ENCODE peak calls at places on chromosomes 5 and 9, in nine cellular contexts. One of them, this sample, is unnamed.

GRCh38 chr5:4879693-4880303 is 260.3 kb upstream of the ADAMTS16 start:
- DNase-seq in colonic mucosa: peak; percentile 66
- DNase-seq in tibial artery: peak; percentile 74
- DNase-seq in stimulated activated CD4-positive, alpha-beta T cell treated with anti-CD3 and anti-CD28 coated beads, Interleukin-4, amount 100 ng/mL, for 48 hours: peak; percentile 52
- DNase-seq in iPS-NIHi11: peak; percentile 84
- DNase-seq in activated naive CD4-positive, alpha-beta T cell treated with anti-CD3 and anti-CD28 coated beads, Interleukin-2, amount 50 U/mL, for 16 hours: peak; percentile 32
- DNase-seq in stromal cell of bone marrow: peak; percentile 44
- DNase-seq in activated T-cell treated with anti-CD3 and anti-CD28 coated beads for 1 hour: peak; percentile 11
- DNase-seq in SHP77 treated with DMSO at 0.1 percent for 48 hours: peak; percentile 32
- DNase-seq in this sample: peak; percentile 30

GRCh38 chr5:2206244-2207108 is 323.8 kb upstream of the IRX4 start:
- DNase-seq in activated naive CD4-positive, alpha-beta T cell treated with anti-CD3 and anti-CD28 coated beads, Interleukin-2, amount 50 U/mL, for 16 hours: no peak
- DNase-seq in activated T-cell treated with anti-CD3 and anti-CD28 coated beads for 1 hour: no peak
- DNase-seq in stimulated activated CD4-positive, alpha-beta T cell treated with anti-CD3 and anti-CD28 coated beads, Interleukin-4, amount 100 ng/mL, for 48 hours: no peak
- DNase-seq in stromal cell of bone marrow: no peak
- DNase-seq in iPS-NIHi11: no peak
- DNase-seq in SHP77 treated with DMSO at 0.1 percent for 48 hours: no peak
- DNase-seq in colonic mucosa: no peak
- DNase-seq in tibial artery: no peak
- DNase-seq in this sample: no peak

GRCh38 chr5:90438100-90438499 is 28.5 kb upstream of the CETN3 start:
- DNase-seq in colonic mucosa: no peak
- DNase-seq in activated naive CD4-positive, alpha-beta T cell treated with anti-CD3 and anti-CD28 coated beads, Interleukin-2, amount 50 U/mL, for 16 hours: no peak
- DNase-seq in stimulated activated CD4-positive, alpha-beta T cell treated with anti-CD3 and anti-CD28 coated beads, Interleukin-4, amount 100 ng/mL, for 48 hours: no peak
- DNase-seq in stromal cell of bone marrow: no peak
- DNase-seq in iPS-NIHi11: no peak
- DNase-seq in activated T-cell treated with anti-CD3 and anti-CD28 coated beads for 1 hour: no peak
- DNase-seq in tibial artery: no peak
- DNase-seq in SHP77 treated with DMSO at 0.1 percent for 48 hours: no peak
- DNase-seq in this sample: no peak

GRCh38 chr5:137594717-137595116 is 95.6 kb upstream of the SPOCK1 start:
- DNase-seq in iPS-NIHi11: no peak
- DNase-seq in activated T-cell treated with anti-CD3 and anti-CD28 coated beads for 1 hour: no peak
- DNase-seq in activated naive CD4-positive, alpha-beta T cell treated with anti-CD3 and anti-CD28 coated beads, Interleukin-2, amount 50 U/mL, for 16 hours: no peak
- DNase-seq in SHP77 treated with DMSO at 0.1 percent for 48 hours: no peak
- DNase-seq in stimulated activated CD4-positive, alpha-beta T cell treated with anti-CD3 and anti-CD28 coated beads, Interleukin-4, amount 100 ng/mL, for 48 hours: no peak
- DNase-seq in tibial artery: no peak
- DNase-seq in colonic mucosa: no peak
- DNase-seq in stromal cell of bone marrow: no peak
- DNase-seq in this sample: no peak

GRCh38 chr9:97696823-97697601 is at the start of gene XPA:
- DNase-seq in tibial artery: peak; percentile 98
- DNase-seq in activated T-cell treated with anti-CD3 and anti-CD28 coated beads for 1 hour: peak; percentile 97
- DNase-seq in stimulated activated CD4-positive, alpha-beta T cell treated with anti-CD3 and anti-CD28 coated beads, Interleukin-4, amount 100 ng/mL, for 48 hours: peak; percentile 94
- DNase-seq in colonic mucosa: peak; percentile 97
- DNase-seq in activated naive CD4-positive, alpha-beta T cell treated with anti-CD3 and anti-CD28 coated beads, Interleukin-2, amount 50 U/mL, for 16 hours: peak; percentile 98
- DNase-seq in iPS-NIHi11: peak; percentile 99
- DNase-seq in SHP77 treated with DMSO at 0.1 percent for 48 hours: peak; percentile 94
- DNase-seq in stromal cell of bone marrow: peak; percentile 89
- DNase-seq in this sample: peak; percentile 90

GRCh38 chr5:122352331-122352730 is 40.3 kb downstream of the SNCAIP start:
- DNase-seq in SHP77 treated with DMSO at 0.1 percent for 48 hours: no peak
- DNase-seq in stimulated activated CD4-positive, alpha-beta T cell treated with anti-CD3 and anti-CD28 coated beads, Interleukin-4, amount 100 ng/mL, for 48 hours: no peak
- DNase-seq in tibial artery: no peak
- DNase-seq in activated T-cell treated with anti-CD3 and anti-CD28 coated beads for 1 hour: no peak
- DNase-seq in colonic mucosa: no peak
- DNase-seq in activated naive CD4-positive, alpha-beta T cell treated with anti-CD3 and anti-CD28 coated beads, Interleukin-2, amount 50 U/mL, for 16 hours: no peak
- DNase-seq in iPS-NIHi11: no peak
- DNase-seq in stromal cell of bone marrow: no peak
- DNase-seq in this sample: no peak

GRCh38 chr9:115972362-115972761 is 181.2 kb upstream of the PAPPA start:
- DNase-seq in iPS-NIHi11: no peak
- DNase-seq in SHP77 treated with DMSO at 0.1 percent for 48 hours: no peak
- DNase-seq in stimulated activated CD4-positive, alpha-beta T cell treated with anti-CD3 and anti-CD28 coated beads, Interleukin-4, amount 100 ng/mL, for 48 hours: no peak
- DNase-seq in activated T-cell treated with anti-CD3 and anti-CD28 coated beads for 1 hour: no peak
- DNase-seq in stromal cell of bone marrow: no peak
- DNase-seq in activated naive CD4-positive, alpha-beta T cell treated with anti-CD3 and anti-CD28 coated beads, Interleukin-2, amount 50 U/mL, for 16 hours: no peak
- DNase-seq in colonic mucosa: no peak
- DNase-seq in tibial artery: no peak
- DNase-seq in this sample: no peak

GRCh38 chr5:100855940-100856339 is 47.1 kb downstream of the ST8SIA4 start:
- DNase-seq in activated T-cell treated with anti-CD3 and anti-CD28 coated beads for 1 hour: no peak
- DNase-seq in tibial artery: no peak
- DNase-seq in SHP77 treated with DMSO at 0.1 percent for 48 hours: no peak
- DNase-seq in activated naive CD4-positive, alpha-beta T cell treated with anti-CD3 and anti-CD28 coated beads, Interleukin-2, amount 50 U/mL, for 16 hours: no peak
- DNase-seq in colonic mucosa: no peak
- DNase-seq in stromal cell of bone marrow: no peak
- DNase-seq in stimulated activated CD4-positive, alpha-beta T cell treated with anti-CD3 and anti-CD28 coated beads, Interleukin-4, amount 100 ng/mL, for 48 hours: no peak
- DNase-seq in iPS-NIHi11: no peak
- DNase-seq in this sample: no peak

GRCh38 chr5:19902316-19902934 is 85.6 kb downstream of the CDH18 start:
- DNase-seq in activated naive CD4-positive, alpha-beta T cell treated with anti-CD3 and anti-CD28 coated beads, Interleukin-2, amount 50 U/mL, for 16 hours: no peak
- DNase-seq in stromal cell of bone marrow: no peak
- DNase-seq in stimulated activated CD4-positive, alpha-beta T cell treated with anti-CD3 and anti-CD28 coated beads, Interleukin-4, amount 100 ng/mL, for 48 hours: no peak
- DNase-seq in iPS-NIHi11: peak; percentile 16
- DNase-seq in activated T-cell treated with anti-CD3 and anti-CD28 coated beads for 1 hour: no peak
- DNase-seq in SHP77 treated with DMSO at 0.1 percent for 48 hours: no peak
- DNase-seq in tibial artery: no peak
- DNase-seq in colonic mucosa: no peak
- DNase-seq in this sample: no peak

GRCh38 chr9:92947268-92948031 is at the start of gene FGD3:
- DNase-seq in activated T-cell treated with anti-CD3 and anti-CD28 coated beads for 1 hour: peak; percentile 30
- DNase-seq in stimulated activated CD4-positive, alpha-beta T cell treated with anti-CD3 and anti-CD28 coated beads, Interleukin-4, amount 100 ng/mL, for 48 hours: peak; percentile 33
- DNase-seq in iPS-NIHi11: peak; percentile 75
- DNase-seq in colonic mucosa: no peak
- DNase-seq in stromal cell of bone marrow: no peak
- DNase-seq in SHP77 treated with DMSO at 0.1 percent for 48 hours: peak; percentile 34
- DNase-seq in tibial artery: no peak
- DNase-seq in activated naive CD4-positive, alpha-beta T cell treated with anti-CD3 and anti-CD28 coated beads, Interleukin-2, amount 50 U/mL, for 16 hours: peak; percentile 55
- DNase-seq in this sample: no peak

GRCh38 chr9:120726484-120726883 is 12.2 kb upstream of the MEGF9 start:
- DNase-seq in stromal cell of bone marrow: no peak
- DNase-seq in iPS-NIHi11: no peak
- DNase-seq in activated T-cell treated with anti-CD3 and anti-CD28 coated beads for 1 hour: no peak
- DNase-seq in colonic mucosa: no peak
- DNase-seq in activated naive CD4-positive, alpha-beta T cell treated with anti-CD3 and anti-CD28 coated beads, Interleukin-2, amount 50 U/mL, for 16 hours: no peak
- DNase-seq in SHP77 treated with DMSO at 0.1 percent for 48 hours: no peak
- DNase-seq in stimulated activated CD4-positive, alpha-beta T cell treated with anti-CD3 and anti-CD28 coated beads, Interleukin-4, amount 100 ng/mL, for 48 hours: no peak
- DNase-seq in tibial artery: no peak
- DNase-seq in this sample: no peak